ENCODE peak calls at places on chromosomes 7 and 10, in nine cellular contexts. C is IMR-90; M is right lobe of liver; B is heart left ventricle; H is AG04450; R is CD8-positive, alpha-beta T cell; T is GM12865; U is endothelial cell of umbilical vein; D is uterus. W is an unnamed sample.

GRCh38 chr7:155594961-155595366 is 48.6 kb upstream of the CNPY1 start:
- DNase-seq in C (no peak), M (peak; percentile 80), B (no peak), H (no peak), R (no peak), T (no peak), U (no peak), D (no peak), W (no peak)

GRCh38 chr10:65968437-65968836 is 957.4 kb upstream of the LRRTM3 start:
- DNase-seq in C (no peak), M (no peak), B (no peak), H (no peak), R (no peak), T (no peak), U (no peak), D (no peak), W (no peak)

GRCh38 chr7:113308399-113308798 is 190.0 kb upstream of the SMIM30 start:
- DNase-seq in C (no peak), M (no peak), B (no peak), H (no peak), R (no peak), T (no peak), U (no peak), D (no peak), W (no peak)

GRCh38 chr10:58502956-58503355 is 9.7 kb upstream of the BICC1 start:
- DNase-seq in C (peak; percentile 59), M (no peak), B (no peak), H (no peak), R (no peak), T (no peak), U (no peak), D (no peak), W (no peak)

GRCh38 chr10:88989824-88990527 is 622 bp upstream of the FAS start:
- DNase-seq in C (peak; percentile 86), M (no peak), B (no peak), H (peak; percentile 55), R (no peak), T (no peak), U (peak; percentile 81), D (peak; percentile 82), W (peak; percentile 77)

GRCh38 chr7:101225650-101226049 is 7.7 kb downstream of the ZNHIT1 start:
- DNase-seq in C (no peak), M (no peak), B (no peak), H (no peak), R (no peak), T (peak; percentile 42), U (no peak), D (no peak), W (no peak)

GRCh38 chr10:10500941-10501340 is 516.7 kb upstream of the CELF2 start:
- DNase-seq in C (peak; percentile 91), M (no peak), B (no peak), H (peak; percentile 52), R (no peak), T (no peak), U (no peak), D (no peak), W (peak; percentile 73)

GRCh38 chr10:45152726-45153125 is 152.0 kb downstream of the ZNF22 start:
- DNase-seq in C (peak; percentile 51), M (no peak), B (no peak), H (no peak), R (no peak), T (no peak), U (no peak), D (no peak), W (no peak)

GRCh38 chr10:104642001-104642270 is 846 bp downstream of the SORCS3 start:
- DNase-seq in C (no peak), M (no peak), B (no peak), H (no peak), R (no peak), T (no peak), U (no peak), D (no peak), W (no peak)

GRCh38 chr10:104638861-104639594 is 2.1 kb upstream of the SORCS3 start:
- DNase-seq in C (no peak), M (no peak), B (no peak), H (no peak), R (no peak), T (no peak), U (no peak), D (no peak), W (no peak)

GRCh38 chr10:104641150-104642000 is at the start of gene SORCS3:
- DNase-seq in C (no peak), M (no peak), B (no peak), H (no peak), R (no peak), T (no peak), U (no peak), D (no peak), W (peak; percentile 3)

GRCh38 chr10:104639595-104640338 is 1.3 kb upstream of the SORCS3 start:
- DNase-seq in C (no peak), M (no peak), B (no peak), H (no peak), R (no peak), T (no peak), U (no peak), D (no peak), W (no peak)

DNA sequence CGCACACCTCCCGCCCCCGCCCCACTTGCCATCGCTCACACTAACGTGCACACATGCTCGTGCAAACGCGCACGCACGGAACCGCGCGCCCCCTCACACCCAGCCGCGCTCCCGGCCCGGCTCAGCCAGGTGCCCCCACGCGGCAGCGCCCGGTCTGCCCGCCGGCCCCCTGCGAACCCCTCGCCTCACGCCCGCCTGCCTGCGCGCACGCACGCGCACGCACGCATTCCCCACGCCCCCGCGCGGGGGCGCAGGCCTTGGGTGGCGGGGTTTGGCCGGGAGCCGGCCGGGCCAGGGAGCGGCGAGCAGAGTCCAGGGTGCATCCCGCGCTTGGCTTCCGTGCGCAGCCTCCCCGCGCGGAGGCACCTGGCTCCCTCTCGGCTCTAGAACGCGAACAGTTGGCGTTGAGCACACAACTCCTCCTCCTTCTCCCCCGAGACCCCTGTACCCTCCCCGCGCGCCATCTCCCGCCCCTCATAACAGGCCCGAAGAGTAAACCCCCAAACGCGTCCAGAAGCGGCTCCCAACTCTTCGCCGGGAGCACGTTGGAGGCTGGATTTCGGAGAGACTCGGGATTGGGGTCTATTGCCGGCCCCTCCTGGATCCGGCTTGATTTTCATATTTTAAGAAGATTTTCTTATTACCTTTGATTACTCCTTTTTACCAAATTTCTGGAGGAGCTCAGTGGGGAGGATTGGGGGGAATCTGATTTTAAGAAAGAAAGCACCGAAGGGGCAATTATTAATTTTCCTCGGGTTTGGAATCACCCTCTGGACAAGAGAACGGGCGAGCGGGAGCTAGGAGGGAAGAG is 546 bp upstream of the SORCS3 start:
- DNase-seq in C (no peak), M (no peak), B (no peak), H (no peak), R (no peak), T (no peak), U (no peak), D (no peak), W (peak; percentile 14)
- H3K4me3 ChIP-seq in C (no peak overlapping the region), M (no peak overlapping the region), B (peak overlapping the region; percentile 6), H (no peak overlapping the region), R (no peak overlapping the region), T (no peak overlapping the region), U (no peak overlapping the region), D (no peak overlapping the region), W (no peak overlapping the region)

GRCh38 chr10:117228210-117228609 is 12.7 kb upstream of the SLC18A2 start:
- DNase-seq in C (no peak), M (no peak), B (no peak), H (no peak), R (no peak), T (no peak), U (no peak), D (no peak), W (no peak)

GRCh38 chr10:117224881-117225280 is 16.0 kb upstream of the SLC18A2 start:
- DNase-seq in C (no peak), M (no peak), B (no peak), H (no peak), R (no peak), T (no peak), U (no peak), D (no peak), W (no peak)

GRCh38 chr10:117223413-117224035 is 17.4 kb upstream of the SLC18A2 start:
- DNase-seq in C (no peak), M (no peak), B (no peak), H (no peak), R (no peak), T (no peak), U (no peak), D (no peak), W (no peak)

GRCh38 chr10:117224036-117224430 is 16.9 kb upstream of the SLC18A2 start:
- DNase-seq in C (no peak), M (no peak), B (no peak), H (no peak), R (no peak), T (no peak), U (no peak), D (no peak), W (no peak)

DNA sequence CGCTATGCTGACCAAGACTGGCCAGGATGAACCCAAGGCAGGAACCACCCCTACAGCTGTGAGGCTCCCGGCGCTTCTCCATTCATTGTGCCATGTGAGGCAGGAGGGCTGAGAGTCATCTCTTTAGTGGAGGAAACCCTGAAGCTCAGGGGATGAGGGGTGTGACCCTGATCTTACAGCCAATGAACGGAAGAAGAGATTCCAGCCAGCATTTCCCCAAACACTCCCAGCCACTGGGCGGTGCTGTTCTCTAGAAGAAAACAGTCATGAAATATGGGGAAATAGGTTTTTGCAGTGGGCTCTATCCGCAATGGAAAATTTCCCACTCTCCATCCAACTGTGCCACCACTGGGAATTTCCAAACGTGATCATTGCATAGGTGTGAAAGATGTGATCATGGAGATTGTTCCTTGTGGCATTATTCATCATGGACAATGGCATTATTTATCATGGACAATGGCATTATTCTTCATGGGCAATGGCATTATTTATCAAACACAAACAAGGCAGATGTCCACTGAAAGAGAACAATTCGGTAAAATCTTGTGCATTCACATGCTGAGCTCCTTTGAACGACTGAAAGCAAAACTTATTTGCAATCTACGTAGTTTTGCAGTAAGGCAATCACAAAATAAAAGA is 14.0 kb upstream of the SLC18A2 start:
- DNase-seq in C (no peak), M (no peak), B (no peak), H (no peak), R (no peak), T (peak; percentile 28), U (peak; percentile 18), D (no peak), W (no peak)
- TF ChIP-seq CTCF in C (peak; percentile 43), M (peak; percentile 47), B (no peak), H (peak; percentile 49), R (no peak), T (peak; percentile 57), U (peak; percentile 34), D (no peak), W (peak; percentile 52)

GRCh38 chr7:98400538-98401427 is at the start of gene BAIAP2L1:
- DNase-seq in C (peak; percentile 49), M (peak; percentile 96), B (peak; percentile 85), H (no peak), R (peak; percentile 75), T (peak; percentile 95), U (peak; percentile 60), D (peak; percentile 61), W (peak; percentile 71)
- H3K4me3 ChIP-seq in C (peak within 1 kb of the TSS; percentile 95), M (peak within 1 kb of the TSS; percentile 76), B (peak within 1 kb of the TSS; percentile 68), H (peak within 1 kb of the TSS; percentile 64), R (peak within 1 kb of the TSS; percentile 47), T (peak within 1 kb of the TSS; percentile 91), U (peak within 1 kb of the TSS; percentile 35), D (peak within 1 kb of the TSS; percentile 8), W (peak within 1 kb of the TSS; percentile 74)

GRCh38 chr7:38699481-38699880 is 68.3 kb upstream of the AMPH start:
- DNase-seq in C (peak; percentile 50), M (no peak), B (no peak), H (no peak), R (no peak), T (no peak), U (no peak), D (no peak), W (no peak)

GRCh38 chr7:38700111-38700510 is 68.9 kb upstream of the AMPH start:
- DNase-seq in C (no peak), M (no peak), B (no peak), H (no peak), R (no peak), T (no peak), U (no peak), D (no peak), W (no peak)

GRCh38 chr7:38704041-38704547 is 72.9 kb upstream of the AMPH start:
- DNase-seq in C (peak; percentile 18), M (no peak), B (no peak), H (no peak), R (no peak), T (no peak), U (no peak), D (no peak), W (no peak)

GRCh38 chr7:38703093-38703492 is 71.9 kb upstream of the AMPH start:
- DNase-seq in C (no peak), M (no peak), B (no peak), H (no peak), R (no peak), T (no peak), U (no peak), D (no peak), W (no peak)

DNA sequence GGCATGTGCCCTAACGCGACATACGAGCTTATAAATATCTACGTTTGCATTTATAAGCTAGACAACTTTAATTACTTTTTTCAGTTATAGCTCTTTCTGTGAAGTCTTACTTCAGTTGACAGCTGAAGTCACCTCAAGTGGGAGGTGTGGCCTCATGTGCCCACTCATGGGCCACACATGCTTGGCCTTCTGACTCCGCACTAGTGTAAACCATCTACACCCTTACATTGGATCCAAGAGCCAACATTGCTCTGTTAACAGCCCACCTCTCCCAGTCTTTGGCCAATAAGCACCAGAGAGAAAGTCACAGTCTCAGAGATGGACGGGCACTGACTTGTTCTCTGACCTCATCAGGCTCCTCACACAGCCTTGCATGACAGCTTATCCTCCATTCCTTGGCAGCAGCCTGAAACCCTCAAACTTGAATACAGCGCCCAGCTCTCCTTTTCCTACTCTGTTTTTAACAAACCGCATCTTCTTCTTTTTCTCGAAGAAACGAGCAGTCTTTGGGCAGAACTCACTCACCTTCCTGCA is 70.9 kb upstream of the AMPH start:
- DNase-seq in C (no peak), M (no peak), B (no peak), H (no peak), R (no peak), T (no peak), U (no peak), D (no peak), W (no peak)
- TF ChIP-seq CTCF in C (no peak), M (no peak), B (no peak), H (no peak), R (no peak), T (no peak), U (no peak), D (no peak), W (no peak)